ENCODE peak calls at places on chromosomes 12 and 14, in five cellular contexts. One of them, this sample, is unnamed.

GRCh38 chr12:105706321-105706972 is 376.0 kb downstream of the C12orf75 start:
- DNase-seq in CD4-positive, alpha-beta T cell: no peak
- DNase-seq in Calu3: no peak
- DNase-seq in SW 1271: no peak
- DNase-seq in HEK293T: no peak
- DNase-seq in this sample: no peak

GRCh38 chr14:94547151-94547680 is 14.0 kb upstream of the SERPINA4 start:
- DNase-seq in CD4-positive, alpha-beta T cell: no peak
- DNase-seq in Calu3: no peak
- DNase-seq in SW 1271: no peak
- DNase-seq in HEK293T: no peak
- DNase-seq in this sample: no peak

GRCh38 chr12:89695100-89695499 is 13.5 kb downstream of the ATP2B1 start:
- DNase-seq in CD4-positive, alpha-beta T cell: no peak
- DNase-seq in Calu3: no peak
- DNase-seq in SW 1271: no peak
- DNase-seq in HEK293T: no peak
- DNase-seq in this sample: no peak

GRCh38 chr14:102917469-102918211 is 4.8 kb upstream of the AMN start:
- DNase-seq in CD4-positive, alpha-beta T cell: peak; percentile 39
- DNase-seq in Calu3: peak; percentile 32
- DNase-seq in SW 1271: no peak
- DNase-seq in HEK293T: peak; percentile 78
- DNase-seq in this sample: peak; percentile 24

GRCh38 chr12:117145597-117146154 is 44.6 kb downstream of the FBXO21 start:
- DNase-seq in CD4-positive, alpha-beta T cell: no peak
- DNase-seq in Calu3: no peak
- DNase-seq in SW 1271: no peak
- DNase-seq in HEK293T: no peak
- DNase-seq in this sample: no peak

GRCh38 chr14:102602421-102603292 is 10.2 kb downstream of the RCOR1 start:
- DNase-seq in CD4-positive, alpha-beta T cell: no peak
- DNase-seq in Calu3: no peak
- DNase-seq in SW 1271: no peak
- DNase-seq in HEK293T: no peak
- DNase-seq in this sample: no peak

GRCh38 chr14:54564071-54564798 is 2.7 kb upstream of the SAMD4A start:
- DNase-seq in CD4-positive, alpha-beta T cell: no peak
- DNase-seq in Calu3: no peak
- DNase-seq in SW 1271: peak; percentile 70
- DNase-seq in HEK293T: no peak
- DNase-seq in this sample: peak; percentile 36

GRCh38 chr14:24935796-24936195 is 114.2 kb downstream of the STXBP6 start:
- DNase-seq in CD4-positive, alpha-beta T cell: no peak
- DNase-seq in Calu3: no peak
- DNase-seq in SW 1271: no peak
- DNase-seq in HEK293T: no peak
- DNase-seq in this sample: no peak

GRCh38 chr12:4228122-4228580 is 45.4 kb upstream of the CCND2 start:
- DNase-seq in CD4-positive, alpha-beta T cell: no peak
- DNase-seq in Calu3: no peak
- DNase-seq in SW 1271: no peak
- DNase-seq in HEK293T: no peak
- DNase-seq in this sample: no peak

GRCh38 chr14:94387051-94388026 is 1.1 kb downstream of the SERPINA1 start:
- DNase-seq in CD4-positive, alpha-beta T cell: no peak
- DNase-seq in Calu3: no peak
- DNase-seq in SW 1271: no peak
- DNase-seq in HEK293T: no peak
- DNase-seq in this sample: no peak

GRCh38 chr12:69196302-69197288 is 42.8 kb upstream of the CPSF6 start:
- DNase-seq in CD4-positive, alpha-beta T cell: no peak
- DNase-seq in Calu3: peak; percentile 41
- DNase-seq in SW 1271: no peak
- DNase-seq in HEK293T: no peak
- DNase-seq in this sample: peak; percentile 10

GRCh38 chr12:2319747-2320146 is 267.0 kb downstream of the CACNA1C start:
- DNase-seq in CD4-positive, alpha-beta T cell: no peak
- DNase-seq in Calu3: no peak
- DNase-seq in SW 1271: no peak
- DNase-seq in HEK293T: no peak
- DNase-seq in this sample: no peak

GRCh38 chr14:104559043-104559768 is 20.4 kb upstream of the C14orf180 start:
- DNase-seq in CD4-positive, alpha-beta T cell: no peak
- DNase-seq in Calu3: peak; percentile 27
- DNase-seq in SW 1271: no peak
- DNase-seq in HEK293T: no peak
- DNase-seq in this sample: no peak

GRCh38 chr14:102185360-102185759 is 45.7 kb downstream of the WDR20 start:
- DNase-seq in CD4-positive, alpha-beta T cell: no peak
- DNase-seq in Calu3: no peak
- DNase-seq in SW 1271: no peak
- DNase-seq in HEK293T: no peak
- DNase-seq in this sample: peak; percentile 73

GRCh38 chr12:65459545-65459944 is 181.1 kb downstream of the MSRB3 start:
- DNase-seq in CD4-positive, alpha-beta T cell: no peak
- DNase-seq in Calu3: no peak
- DNase-seq in SW 1271: no peak
- DNase-seq in HEK293T: no peak
- DNase-seq in this sample: no peak

This sample was measured in HepG2.